ENCODE peak calls at places on chromosomes 4 and X, in nine cellular contexts. G, O, N, K, Q, Y, M, S and A are unnamed samples.

GRCh38 chr4:153971878-153972277 is 183.0 kb upstream of the SFRP2 start:
- DNase-seq in Q (no peak), S (no peak), K (no peak), O (no peak), N (no peak), Y (no peak), G (no peak), M (no peak), A (no peak)

GRCh38 chrX:3520987-3521875 is 174.8 kb upstream of the MXRA5 start:
- DNase-seq in Q (no peak), K (no peak), N (no peak), M (no peak), O (no peak), S (no peak), Y (no peak), G (no peak), A (no peak)

GRCh38 chr4:62706423-62706822 is 1506.3 kb downstream of the ADGRL3 start:
- DNase-seq in O (no peak), Q (no peak), K (no peak), M (no peak), S (no peak), G (no peak), N (no peak), Y (no peak), A (no peak)

GRCh38 chrX:20451936-20452335 is 185.2 kb upstream of the RPS6KA3 start:
- DNase-seq in K (no peak), Q (no peak), M (no peak), Y (no peak), S (no peak), N (no peak), O (no peak), G (no peak), A (no peak)

GRCh38 chr4:173486714-173487392 is 43.2 kb downstream of the HAND2 start:
- DNase-seq in Y (no peak), O (no peak), N (no peak), Q (no peak), S (peak), G (no peak), M (no peak), K (no peak), A (no peak)

GRCh38 chrX:115058276-115058675 is 40.9 kb upstream of the IL13RA2 start:
- DNase-seq in Q (no peak), M (no peak), O (no peak), N (no peak), S (no peak), G (no peak), K (peak), Y (no peak), A (peak)

GRCh38 chr4:186807809-186808634 is 84.4 kb upstream of the FAT1 start:
- DNase-seq in S (peak), K (no peak), G (no peak), O (no peak), Q (no peak), M (no peak), Y (no peak), N (no peak), A (no peak)

GRCh38 chr4:129929052-129929451 is 833.1 kb downstream of the C4orf33 start:
- DNase-seq in N (peak), O (no peak), Y (peak), K (no peak), Q (no peak), M (no peak), G (no peak), S (no peak), A (no peak)

GRCh38 chr4:153594208-153594607 is 89.9 kb upstream of the TLR2 start:
- DNase-seq in N (no peak), Y (no peak), O (no peak), S (no peak), M (no peak), K (no peak), Q (no peak), G (no peak), A (no peak)

GRCh38 chrX:106612403-106612789 is 618 bp downstream of the RADX start:
- DNase-seq in G (no peak), N (no peak), Y (peak), O (no peak), S (no peak), Q (no peak), M (no peak), K (no peak), A (no peak)

GRCh38 chr4:172698256-172698655 is 470.4 kb upstream of the GALNT7 start:
- DNase-seq in Q (no peak), O (no peak), N (no peak), S (no peak), G (no peak), M (no peak), K (no peak), Y (no peak), A (no peak)

GRCh38 chr4:107600456-107600855 is 119.6 kb downstream of the PAPSS1 start:
- DNase-seq in G (no peak), N (no peak), Q (no peak), S (no peak), M (no peak), O (no peak), Y (no peak), K (no peak), A (no peak)

GRCh38 chr4:186029731-186030421 is 39.1 kb upstream of the TLR3 start:
- DNase-seq in N (peak), O (no peak), S (peak), Y (no peak), M (no peak), Q (no peak), G (peak), K (peak), A (peak)

GRCh38 chr4:109803924-109804571 is 2.2 kb upstream of the CFI start:
- DNase-seq in G (no peak), Q (peak), O (no peak), K (no peak), M (no peak), Y (peak), N (peak), S (peak), A (no peak)

GRCh38 chr4:153573881-153574807 is 108.0 kb downstream of the TMEM131L start:
- DNase-seq in Y (peak), N (peak), Q (peak), K (peak), G (peak), S (no peak), M (peak), O (no peak), A (peak)

GRCh38 chr4:150217192-150217591 is 138.9 kb downstream of the DCLK2 start:
- DNase-seq in S (peak), Q (no peak), O (no peak), G (no peak), K (no peak), N (no peak), M (no peak), Y (peak), A (peak)

GRCh38 chrX:25015486-25016360 is at the start of gene ARX:
- DNase-seq in Y (peak), S (no peak), M (peak), K (no peak), G (peak), O (no peak), Q (no peak), N (no peak), A (no peak)

GRCh38 chr4:69038582-69038981 is 57.7 kb upstream of the UGT2B7 start:
- DNase-seq in M (no peak), S (no peak), O (no peak), Y (peak), K (no peak), G (no peak), N (no peak), Q (no peak), A (no peak)

GRCh38 chr4:172830295-172830764 is 338.3 kb upstream of the GALNT7 start:
- DNase-seq in S (peak), G (no peak), O (no peak), Q (no peak), M (no peak), K (no peak), N (no peak), Y (peak), A (no peak)

GRCh38 chrX:10922158-10922557 is 189.0 kb upstream of the HCCS start:
- DNase-seq in O (no peak), Q (no peak), N (no peak), S (no peak), G (no peak), M (no peak), Y (peak), K (no peak), A (peak)

GRCh38 chrX:131633285-131633917 is 89.5 kb downstream of the OR13H1 start:
- DNase-seq in Q (peak), S (peak), Y (peak), G (peak), K (peak), O (no peak), N (peak), M (peak), A (peak)

GRCh38 chrX:21369613-21370012 is 4.6 kb upstream of the CNKSR2 start:
- DNase-seq in K (no peak), G (no peak), N (no peak), M (no peak), O (no peak), S (no peak), Y (no peak), Q (no peak), A (no peak)

GRCh38 chrX:133390647-133391046 is 24.6 kb downstream of the GPC4 start:
- DNase-seq in Y (peak), N (no peak), O (no peak), Q (no peak), M (no peak), G (peak), S (no peak), K (no peak), A (no peak)

GRCh38 chrX:135596495-135596894 is 76.0 kb downstream of the INTS6L start:
- DNase-seq in O (peak), N (peak), S (peak), Q (peak), K (no peak), G (peak), Y (peak), M (no peak), A (no peak)

GRCh38 chr4:148062301-148062950 is 330.5 kb downstream of the ARHGAP10 start:
- DNase-seq in K (no peak), Q (no peak), M (no peak), N (no peak), G (no peak), S (no peak), Y (peak), O (no peak), A (no peak)

GRCh38 chrX:39299615-39300014 is 498.4 kb downstream of the MID1IP1 start:
- DNase-seq in Y (no peak), M (no peak), K (no peak), G (no peak), N (no peak), S (no peak), O (no peak), Q (no peak), A (no peak)

GRCh38 chrX:76148753-76149152 is 24.1 kb upstream of the PBDC1 start:
- DNase-seq in G (peak), S (peak), O (no peak), Q (peak), M (no peak), K (peak), Y (peak), N (no peak), A (no peak)

GRCh38 chr4:188002346-188002745 is 6.8 kb downstream of the ZFP42 start:
- DNase-seq in K (no peak), M (no peak), S (no peak), Y (no peak), Q (no peak), O (no peak), N (no peak), G (no peak), A (no peak)

GRCh38 chrX:19514791-19515614 is at the start of gene MAP3K15:
- DNase-seq in S (peak), G (peak), M (no peak), O (no peak), K (no peak), N (peak), Y (peak), Q (no peak), A (no peak)